ENCODE peak calls at places on chromosome 18, in seven cellular contexts. V is WTC11; B is GM04504; H is fibroblast of lung; R is effector CD8-positive, alpha-beta T cell; L is activated T-helper 1 cell treated with Interleukin-2 at 50 U/mL for 16 hours; Q is CD4-positive, CD25-positive, alpha-beta regulatory T cell. Y is an unnamed sample.

GRCh38 chr18:12458761-12459160 is 51.0 kb downstream of the PRELID3A start:
- DNase-seq in V (no peak), B (no peak), H (no peak), R (no peak), L (no peak), Q (no peak), Y (no peak)

GRCh38 chr18:21703241-21703820 is 1.2 kb downstream of the ABHD3 start:
- DNase-seq in V (peak; percentile 17), B (no peak), H (peak; percentile 1), R (no peak), L (peak; percentile 3), Q (no peak), Y (no peak)

GRCh38 chr18:13696961-13697360 is 29.4 kb downstream of the FAM210A start:
- DNase-seq in V (no peak), B (no peak), H (peak; percentile 5), R (no peak), L (no peak), Q (no peak), Y (no peak)

GRCh38 chr18:76765649-76766048 is 56.7 kb upstream of the ZNF236 start:
- DNase-seq in V (no peak), B (no peak), H (peak; percentile 2), R (no peak), L (no peak), Q (no peak), Y (no peak)

GRCh38 chr18:10791141-10791808 is 265.4 kb downstream of the NAPG start:
- DNase-seq in V (no peak), B (no peak), H (no peak), R (no peak), L (no peak), Q (no peak), Y (no peak)

GRCh38 chr18:72458256-72458655 is 85.9 kb downstream of the CBLN2 start:
- DNase-seq in V (no peak), B (no peak), H (peak; percentile 74), R (no peak), L (no peak), Q (no peak), Y (no peak)

GRCh38 chr18:31683968-31684278 is 458 bp downstream of the B4GALT6 start:
- DNase-seq in V (no peak), B (no peak), H (no peak), R (no peak), L (no peak), Q (no peak), Y (no peak)

GRCh38 chr18:79121746-79122474 is 52.7 kb downstream of the ATP9B start:
- DNase-seq in V (no peak), B (no peak), H (peak; percentile 80), R (no peak), L (no peak), Q (no peak), Y (no peak)

GRCh38 chr18:80046011-80046410 is 11.8 kb downstream of the RBFA start:
- DNase-seq in V (no peak), B (no peak), H (no peak), R (no peak), L (no peak), Q (no peak), Y (no peak)

GRCh38 chr18:68033466-68033865 is 516.9 kb upstream of the DSEL start:
- DNase-seq in V (no peak), B (no peak), H (no peak), R (no peak), L (no peak), Q (no peak), Y (no peak)

GRCh38 chr18:32470136-32470712 is 458 bp downstream of the GAREM1 start:
- DNase-seq in V (peak; percentile 48), B (no peak), H (peak; percentile 51), R (no peak), L (no peak), Q (peak; percentile 3), Y (peak; percentile 64)

GRCh38 chr18:31506024-31506742 is 8.2 kb downstream of the DSG2 start:
- DNase-seq in V (no peak), B (no peak), H (peak; percentile 47), R (no peak), L (no peak), Q (no peak), Y (no peak)

Y was measured in islet precursor cell.